ENCODE peak calls at places on chromosomes 13 and 19, in six cellular contexts. One of them, this sample, is unnamed.
A peak's percentile ranks its signal among the peaks of the same experiment; 100 is the strongest.

GRCh38 chr19:6743071-6743470 is 3.6 kb downstream of the TRIP10 start:
- DNase-seq in keratinocyte: no peak
- DNase-seq in GM23338: no peak
- DNase-seq in GM23248: no peak
- DNase-seq in H1: no peak
- DNase-seq in GM12878: no peak
- DNase-seq in this sample: no peak

GRCh38 chr19:10871711-10872550 is 578 bp downstream of the CARM1 start:
- DNase-seq in keratinocyte: no peak
- DNase-seq in GM23338: peak; percentile 58
- DNase-seq in GM23248: peak; percentile 62
- DNase-seq in H1: no peak
- DNase-seq in GM12878: no peak
- DNase-seq in this sample: no peak

GRCh38 chr19:16334421-16334820 is 9.8 kb downstream of the KLF2 start:
- DNase-seq in keratinocyte: no peak
- DNase-seq in GM23338: no peak
- DNase-seq in GM23248: peak; percentile 44
- DNase-seq in H1: no peak
- DNase-seq in GM12878: no peak
- DNase-seq in this sample: no peak

GRCh38 chr19:47000373-47000772 is 19.3 kb upstream of the NPAS1 start:
- DNase-seq in keratinocyte: no peak
- DNase-seq in GM23338: no peak
- DNase-seq in GM23248: no peak
- DNase-seq in H1: no peak
- DNase-seq in GM12878: no peak
- DNase-seq in this sample: no peak

GRCh38 chr19:29805026-29805925 is 6.5 kb upstream of the CCNE1 start:
- DNase-seq in keratinocyte: no peak
- DNase-seq in GM23338: no peak
- DNase-seq in GM23248: peak; percentile 77
- DNase-seq in H1: no peak
- DNase-seq in GM12878: no peak
- DNase-seq in this sample: no peak

GRCh38 chr19:29680447-29680846 is 15.2 kb downstream of the PLEKHF1 start:
- DNase-seq in keratinocyte: no peak
- DNase-seq in GM23338: no peak
- DNase-seq in GM23248: no peak
- DNase-seq in H1: no peak
- DNase-seq in GM12878: no peak
- DNase-seq in this sample: no peak

GRCh38 chr19:54517483-54517882 is 14.9 kb downstream of the LAIR2 start:
- DNase-seq in keratinocyte: no peak
- DNase-seq in GM23338: peak; percentile 78
- DNase-seq in GM23248: peak; percentile 55
- DNase-seq in H1: no peak
- DNase-seq in GM12878: no peak
- DNase-seq in this sample: peak; percentile 27

GRCh38 chr13:30985637-30986205 is 53.3 kb downstream of the TEX26 start:
- DNase-seq in keratinocyte: peak; percentile 15
- DNase-seq in GM23338: no peak
- DNase-seq in GM23248: peak; percentile 58
- DNase-seq in H1: no peak
- DNase-seq in GM12878: no peak
- DNase-seq in this sample: peak; percentile 75

GRCh38 chr19:46404884-46405658 is 8.3 kb downstream of the CCDC8 start:
- DNase-seq in keratinocyte: no peak
- DNase-seq in GM23338: peak; percentile 81
- DNase-seq in GM23248: no peak
- DNase-seq in H1: no peak
- DNase-seq in GM12878: no peak
- DNase-seq in this sample: no peak

GRCh38 chr13:46210362-46211083 is 1.2 kb upstream of the LRRC63 start:
- DNase-seq in keratinocyte: no peak
- DNase-seq in GM23338: no peak
- DNase-seq in GM23248: no peak
- DNase-seq in H1: no peak
- DNase-seq in GM12878: no peak
- DNase-seq in this sample: no peak

GRCh38 chr13:98539655-98540054 is 37.3 kb downstream of the STK24 start:
- DNase-seq in keratinocyte: no peak
- DNase-seq in GM23338: no peak
- DNase-seq in GM23248: peak; percentile 73
- DNase-seq in H1: no peak
- DNase-seq in GM12878: no peak
- DNase-seq in this sample: peak; percentile 47

GRCh38 chr13:30881191-30881651 is 24.9 kb upstream of the MEDAG start:
- DNase-seq in keratinocyte: no peak
- DNase-seq in GM23338: no peak
- DNase-seq in GM23248: peak; percentile 48
- DNase-seq in H1: no peak
- DNase-seq in GM12878: no peak
- DNase-seq in this sample: peak; percentile 86

GRCh38 chr13:30441304-30441703 is 19.0 kb downstream of the UBE2L5 start:
- DNase-seq in keratinocyte: no peak
- DNase-seq in GM23338: no peak
- DNase-seq in GM23248: peak; percentile 19
- DNase-seq in H1: no peak
- DNase-seq in GM12878: no peak
- DNase-seq in this sample: peak; percentile 38

GRCh38 chr19:46731007-46731501 is 14.1 kb upstream of the PRKD2 start:
- DNase-seq in keratinocyte: no peak
- DNase-seq in GM23338: no peak
- DNase-seq in GM23248: peak; percentile 92
- DNase-seq in H1: no peak
- DNase-seq in GM12878: no peak
- DNase-seq in this sample: peak; percentile 98

GRCh38 chr19:8155318-8155717 is 5.9 kb upstream of the FBN3 start:
- DNase-seq in keratinocyte: no peak
- DNase-seq in GM23338: no peak
- DNase-seq in GM23248: no peak
- DNase-seq in H1: no peak
- DNase-seq in GM12878: no peak
- DNase-seq in this sample: no peak

GRCh38 chr19:10510301-10510802 is 6.9 kb downstream of the S1PR5 start:
- DNase-seq in keratinocyte: no peak
- DNase-seq in GM23338: peak; percentile 86
- DNase-seq in GM23248: peak; percentile 30
- DNase-seq in H1: no peak
- DNase-seq in GM12878: no peak
- DNase-seq in this sample: no peak

GRCh38 chr13:23965346-23965745 is 68.0 kb upstream of the C1QTNF9B start:
- DNase-seq in keratinocyte: no peak
- DNase-seq in GM23338: no peak
- DNase-seq in GM23248: no peak
- DNase-seq in H1: no peak
- DNase-seq in GM12878: no peak
- DNase-seq in this sample: no peak

GRCh38 chr19:56105090-56105701 is 15.9 kb downstream of the ZNF787 start:
- DNase-seq in keratinocyte: no peak
- DNase-seq in GM23338: peak; percentile 92
- DNase-seq in GM23248: peak; percentile 76
- DNase-seq in H1: peak; percentile 61
- DNase-seq in GM12878: no peak
- DNase-seq in this sample: peak; percentile 85

GRCh38 chr19:55063492-55063843 is 520 bp upstream of the RDH13 start:
- DNase-seq in keratinocyte: no peak
- DNase-seq in GM23338: no peak
- DNase-seq in GM23248: no peak
- DNase-seq in H1: no peak
- DNase-seq in GM12878: no peak
- DNase-seq in this sample: no peak

GRCh38 chr13:66313408-66313807 is 916.7 kb downstream of the PCDH9 start:
- DNase-seq in keratinocyte: no peak
- DNase-seq in GM23338: no peak
- DNase-seq in GM23248: no peak
- DNase-seq in H1: no peak
- DNase-seq in GM12878: no peak
- DNase-seq in this sample: peak; percentile 47

GRCh38 chr19:10353793-10354391 is 14.5 kb upstream of the ICAM3 start:
- DNase-seq in keratinocyte: no peak
- DNase-seq in GM23338: peak; percentile 100
- DNase-seq in GM23248: peak; percentile 45
- DNase-seq in H1: peak; percentile 91
- DNase-seq in GM12878: no peak
- DNase-seq in this sample: peak; percentile 19

GRCh38 chr13:70171151-70171550 is 62.9 kb upstream of the KLHL1 start:
- DNase-seq in keratinocyte: no peak
- DNase-seq in GM23338: no peak
- DNase-seq in GM23248: no peak
- DNase-seq in H1: no peak
- DNase-seq in GM12878: no peak
- DNase-seq in this sample: no peak

GRCh38 chr19:4580021-4580901 is 20.8 kb upstream of the SEMA6B start:
- DNase-seq in keratinocyte: no peak
- DNase-seq in GM23338: peak; percentile 89
- DNase-seq in GM23248: no peak
- DNase-seq in H1: no peak
- DNase-seq in GM12878: no peak
- DNase-seq in this sample: no peak

DNA sequence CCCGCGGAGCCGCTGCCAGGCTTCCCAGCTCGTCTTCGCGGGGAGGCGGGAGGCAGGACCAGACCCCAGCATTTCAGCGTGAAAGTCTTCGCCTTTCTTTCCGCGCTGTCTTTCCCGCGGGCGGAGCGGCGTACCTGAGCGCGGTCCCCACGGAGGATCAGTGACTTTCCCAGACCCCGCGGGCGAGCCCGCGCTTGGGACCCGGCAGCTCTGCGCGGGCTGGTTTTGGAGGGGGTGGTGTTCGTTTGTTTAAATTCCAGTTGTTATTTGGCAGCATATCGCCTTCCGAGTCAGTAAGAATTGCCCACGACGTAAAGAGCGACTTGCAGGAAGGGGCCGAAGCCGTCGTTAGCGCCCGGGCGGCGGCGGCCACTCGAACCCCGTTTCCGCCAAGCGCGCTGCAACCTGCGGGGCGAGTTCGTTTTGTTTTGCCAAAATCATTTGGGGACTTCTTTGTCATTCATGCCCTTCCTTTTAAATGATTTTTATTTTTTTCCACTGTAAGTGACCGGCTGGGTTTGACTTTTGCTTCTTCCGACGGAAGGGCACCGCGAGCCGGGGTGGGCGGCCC is 76.1 kb downstream of the ZIC5 start:
- DNase-seq in keratinocyte: no peak
- DNase-seq in GM23338: peak; percentile 49
- DNase-seq in GM23248: peak; percentile 9
- DNase-seq in H1: no peak
- DNase-seq in GM12878: no peak
- DNase-seq in this sample: no peak
- H3K4me2 ChIP-seq in keratinocyte: peak overlapping the region; percentile 70
- H3K4me2 ChIP-seq in GM23338: peak overlapping the region; percentile 99
- H3K4me2 ChIP-seq in GM23248: peak overlapping the region; percentile 26
- H3K4me2 ChIP-seq in H1: peak overlapping the region; percentile 69
- H3K4me2 ChIP-seq in GM12878: peak overlapping the region; percentile 24
- H3K4me2 ChIP-seq in this sample: peak overlapping the region; percentile 37

DNA sequence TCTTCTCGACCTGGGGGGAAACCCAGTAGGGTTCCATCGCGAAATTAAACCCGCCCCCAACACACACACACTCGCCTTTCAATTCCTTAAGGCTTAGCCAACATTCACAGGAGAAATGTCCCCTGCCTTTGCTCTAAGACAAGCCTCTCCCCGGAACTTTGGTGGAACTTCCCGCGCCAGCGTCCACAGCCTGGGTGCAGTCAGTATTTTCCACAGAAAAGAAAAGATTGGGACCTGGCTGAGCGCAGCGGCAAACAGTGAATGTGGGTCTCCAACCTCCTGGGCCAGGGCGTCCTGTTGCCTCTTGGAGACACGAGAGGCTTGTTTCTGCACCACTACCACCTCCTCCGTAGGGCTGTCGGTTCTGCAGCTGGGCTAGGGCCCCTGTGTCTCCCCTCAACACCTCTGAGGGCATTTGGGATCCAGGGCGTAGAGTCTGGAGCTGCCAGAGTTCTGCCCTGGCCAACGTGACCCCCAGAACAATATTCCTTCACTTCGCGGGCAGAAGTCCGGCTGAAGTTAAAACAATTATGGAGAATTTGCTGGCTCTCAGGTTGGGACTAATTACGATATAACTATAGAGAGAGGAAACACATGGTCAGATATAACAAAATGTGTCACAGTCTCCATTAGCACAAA is 3.3 kb downstream of the PDX1 start:
- DNase-seq in keratinocyte: no peak
- DNase-seq in GM23338: peak; percentile 19
- DNase-seq in GM23248: no peak
- DNase-seq in H1: no peak
- DNase-seq in GM12878: no peak
- DNase-seq in this sample: no peak
- TF ChIP-seq EZH2 in keratinocyte: no peak
- TF ChIP-seq EZH2 in GM23338: peak; percentile 32
- TF ChIP-seq EZH2 in GM23248: peak; percentile 4
- TF ChIP-seq EZH2 in H1: no peak
- TF ChIP-seq EZH2 in GM12878: no peak
- TF ChIP-seq EZH2 in this sample: no peak

GRCh38 chr19:2057484-2058469 is 6.7 kb upstream of the MKNK2 start:
- DNase-seq in keratinocyte: no peak
- DNase-seq in GM23338: no peak
- DNase-seq in GM23248: no peak
- DNase-seq in H1: no peak
- DNase-seq in GM12878: no peak
- DNase-seq in this sample: no peak

GRCh38 chr19:2054763-2055162 is 3.7 kb upstream of the MKNK2 start:
- DNase-seq in keratinocyte: no peak
- DNase-seq in GM23338: no peak
- DNase-seq in GM23248: no peak
- DNase-seq in H1: no peak
- DNase-seq in GM12878: no peak
- DNase-seq in this sample: no peak

GRCh38 chr19:2058570-2059421 is 7.8 kb upstream of the MKNK2 start:
- DNase-seq in keratinocyte: no peak
- DNase-seq in GM23338: no peak
- DNase-seq in GM23248: no peak
- DNase-seq in H1: no peak
- DNase-seq in GM12878: no peak
- DNase-seq in this sample: no peak

GRCh38 chr19:2055871-2056809 is 5.1 kb upstream of the MKNK2 start:
- DNase-seq in keratinocyte: no peak
- DNase-seq in GM23338: peak; percentile 50
- DNase-seq in GM23248: peak; percentile 78
- DNase-seq in H1: no peak
- DNase-seq in GM12878: no peak
- DNase-seq in this sample: peak; percentile 87

DNA sequence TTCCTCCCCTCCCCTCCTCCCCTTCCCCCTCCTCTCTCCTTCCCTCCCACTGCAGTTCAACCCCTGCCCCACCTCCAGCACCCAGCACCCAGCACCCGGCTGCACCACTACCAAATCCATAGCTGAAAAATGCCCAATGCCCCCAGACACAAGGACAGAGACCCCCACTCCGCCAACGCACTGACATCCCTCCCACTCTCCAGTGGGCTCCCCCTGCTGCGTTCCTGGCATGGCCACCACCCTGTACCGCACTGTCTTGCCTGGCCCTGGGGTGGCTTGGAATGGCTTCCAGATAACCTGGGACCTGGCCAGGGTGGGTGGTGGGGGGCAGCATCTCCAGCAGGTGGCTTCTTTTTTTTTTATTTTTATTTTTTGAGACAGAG is 5.8 kb upstream of the MKNK2 start:
- DNase-seq in keratinocyte: no peak
- DNase-seq in GM23338: no peak
- DNase-seq in GM23248: no peak
- DNase-seq in H1: no peak
- DNase-seq in GM12878: no peak
- DNase-seq in this sample: no peak
- H3K4me2 ChIP-seq in keratinocyte: no peak overlapping the region
- H3K4me2 ChIP-seq in GM23338: no peak overlapping the region
- H3K4me2 ChIP-seq in GM23248: no peak overlapping the region
- H3K4me2 ChIP-seq in H1: no peak overlapping the region
- H3K4me2 ChIP-seq in GM12878: no peak overlapping the region
- H3K4me2 ChIP-seq in this sample: no peak overlapping the region

GRCh38 chr19:49441960-49442350 is 628 bp upstream of the SLC17A7 start:
- DNase-seq in keratinocyte: no peak
- DNase-seq in GM23338: no peak
- DNase-seq in GM23248: no peak
- DNase-seq in H1: no peak
- DNase-seq in GM12878: no peak
- DNase-seq in this sample: no peak
- TF ChIP-seq EZH2 in keratinocyte: peak; percentile 61
- TF ChIP-seq EZH2 in GM23338: no peak
- TF ChIP-seq EZH2 in GM23248: no peak
- TF ChIP-seq EZH2 in H1: no peak
- TF ChIP-seq EZH2 in GM12878: no peak
- TF ChIP-seq EZH2 in this sample: peak; percentile 80